ENCODE peak calls at places on chromosomes 6 and 20, in four cellular contexts. One of them, this sample, is unnamed.

GRCh38 chr6:107716688-107717089 is 107.4 kb downstream of the SCML4 start:
- DNase-seq in brain microvascular endothelial cell: peak; percentile 29
- DNase-seq in caudate nucleus: no peak
- DNase-seq in OCI-M1: peak; percentile 86
- DNase-seq in this sample: no peak

GRCh38 chr6:64580346-64580745 is 944.7 kb downstream of the PHF3 start:
- DNase-seq in caudate nucleus: no peak
- DNase-seq in brain microvascular endothelial cell: no peak
- DNase-seq in OCI-M1: no peak
- DNase-seq in this sample: no peak

GRCh38 chr6:139821669-139822223 is 447.3 kb upstream of the CITED2 start:
- DNase-seq in brain microvascular endothelial cell: no peak
- DNase-seq in caudate nucleus: no peak
- DNase-seq in OCI-M1: no peak
- DNase-seq in this sample: no peak

GRCh38 chr6:127561660-127562059 is 15.3 kb upstream of the C6orf58 start:
- DNase-seq in caudate nucleus: no peak
- DNase-seq in brain microvascular endothelial cell: no peak
- DNase-seq in OCI-M1: no peak
- DNase-seq in this sample: no peak

GRCh38 chr6:79984261-79984660 is 20.2 kb upstream of the TTK start:
- DNase-seq in OCI-M1: peak; percentile 71
- DNase-seq in brain microvascular endothelial cell: no peak
- DNase-seq in caudate nucleus: no peak
- DNase-seq in this sample: no peak

GRCh38 chr20:2451422-2451821 is 19.2 kb downstream of the SNRPB start:
- DNase-seq in brain microvascular endothelial cell: no peak
- DNase-seq in caudate nucleus: no peak
- DNase-seq in OCI-M1: no peak
- DNase-seq in this sample: no peak

GRCh38 chr20:58599966-58600365 is 51.1 kb upstream of the STX16 start:
- DNase-seq in caudate nucleus: no peak
- DNase-seq in brain microvascular endothelial cell: no peak
- DNase-seq in OCI-M1: no peak
- DNase-seq in this sample: no peak

GRCh38 chr6:109854541-109855308 is 123.4 kb upstream of the GPR6 start:
- DNase-seq in brain microvascular endothelial cell: no peak
- DNase-seq in OCI-M1: no peak
- DNase-seq in caudate nucleus: no peak
- DNase-seq in this sample: no peak

GRCh38 chr20:25543068-25543467 is 42.3 kb downstream of the NINL start:
- DNase-seq in caudate nucleus: no peak
- DNase-seq in brain microvascular endothelial cell: peak; percentile 47
- DNase-seq in OCI-M1: no peak
- DNase-seq in this sample: no peak

GRCh38 chr6:16723833-16724232 is 37.4 kb downstream of the ATXN1 start:
- DNase-seq in brain microvascular endothelial cell: peak; percentile 92
- DNase-seq in OCI-M1: no peak
- DNase-seq in caudate nucleus: no peak
- DNase-seq in this sample: no peak

GRCh38 chr20:32761831-32762753 is at the start of gene DNMT3B:
- DNase-seq in brain microvascular endothelial cell: peak; percentile 48
- DNase-seq in caudate nucleus: peak; percentile 63
- DNase-seq in OCI-M1: peak; percentile 89
- DNase-seq in this sample: peak; percentile 81

GRCh38 chr20:38212806-38213606 is 47.5 kb downstream of the KIAA1755 start:
- DNase-seq in caudate nucleus: no peak
- DNase-seq in OCI-M1: no peak
- DNase-seq in brain microvascular endothelial cell: no peak
- DNase-seq in this sample: no peak

GRCh38 chr6:165963750-165964149 is 203.9 kb downstream of the TBXT start:
- DNase-seq in OCI-M1: no peak
- DNase-seq in brain microvascular endothelial cell: no peak
- DNase-seq in caudate nucleus: no peak
- DNase-seq in this sample: no peak

GRCh38 chr6:55395836-55396235 is 68.6 kb downstream of the GFRAL start:
- DNase-seq in caudate nucleus: no peak
- DNase-seq in brain microvascular endothelial cell: no peak
- DNase-seq in OCI-M1: no peak
- DNase-seq in this sample: no peak

GRCh38 chr20:21182832-21183563 is 57.1 kb downstream of the KIZ start:
- DNase-seq in OCI-M1: no peak
- DNase-seq in caudate nucleus: no peak
- DNase-seq in brain microvascular endothelial cell: peak; percentile 64
- DNase-seq in this sample: no peak

GRCh38 chr6:148915889-148916288 is 169.1 kb downstream of the UST start:
- DNase-seq in OCI-M1: no peak
- DNase-seq in brain microvascular endothelial cell: no peak
- DNase-seq in caudate nucleus: no peak
- DNase-seq in this sample: no peak

GRCh38 chr6:37314803-37315515 is 38.8 kb upstream of the RNF8 start:
- DNase-seq in brain microvascular endothelial cell: peak; percentile 44
- DNase-seq in OCI-M1: peak; percentile 100
- DNase-seq in caudate nucleus: no peak
- DNase-seq in this sample: peak; percentile 68

GRCh38 chr6:19382676-19383075 is 454.5 kb upstream of the ID4 start:
- DNase-seq in OCI-M1: no peak
- DNase-seq in caudate nucleus: no peak
- DNase-seq in brain microvascular endothelial cell: no peak
- DNase-seq in this sample: no peak

GRCh38 chr6:99501762-99502161 is 13.5 kb downstream of the USP45 start:
- DNase-seq in caudate nucleus: no peak
- DNase-seq in brain microvascular endothelial cell: peak; percentile 34
- DNase-seq in OCI-M1: no peak
- DNase-seq in this sample: no peak

GRCh38 chr6:31717499-31718222 is 2.5 kb downstream of the LY6G6D start:
- DNase-seq in OCI-M1: no peak
- DNase-seq in caudate nucleus: no peak
- DNase-seq in brain microvascular endothelial cell: no peak
- DNase-seq in this sample: no peak

GRCh38 chr6:85008311-85009015 is 244.1 kb upstream of the TBX18 start:
- DNase-seq in OCI-M1: no peak
- DNase-seq in brain microvascular endothelial cell: peak; percentile 60
- DNase-seq in caudate nucleus: no peak
- DNase-seq in this sample: no peak

GRCh38 chr6:11188161-11188915 is 44.1 kb downstream of the NEDD9 start:
- DNase-seq in brain microvascular endothelial cell: no peak
- DNase-seq in OCI-M1: no peak
- DNase-seq in caudate nucleus: no peak
- DNase-seq in this sample: no peak

GRCh38 chr20:50815162-50815989 is 20.5 kb downstream of the BCAS4 start:
- DNase-seq in brain microvascular endothelial cell: peak; percentile 66
- DNase-seq in caudate nucleus: no peak
- DNase-seq in OCI-M1: no peak
- DNase-seq in this sample: no peak

GRCh38 chr6:56685994-56686393 is 43.3 kb upstream of the DST start:
- DNase-seq in brain microvascular endothelial cell: no peak
- DNase-seq in caudate nucleus: no peak
- DNase-seq in OCI-M1: no peak
- DNase-seq in this sample: no peak

GRCh38 chr20:61762208-61762710 is 303.4 kb downstream of the TAF4 start:
- DNase-seq in caudate nucleus: no peak
- DNase-seq in brain microvascular endothelial cell: no peak
- DNase-seq in OCI-M1: no peak
- DNase-seq in this sample: no peak

GRCh38 chr6:36827261-36828079 is 11.8 kb downstream of the CPNE5 start:
- DNase-seq in OCI-M1: peak; percentile 64
- DNase-seq in caudate nucleus: no peak
- DNase-seq in brain microvascular endothelial cell: peak; percentile 73
- DNase-seq in this sample: peak; percentile 90

GRCh38 chr6:118618676-118619377 is 32.6 kb downstream of the CEP85L start:
- DNase-seq in caudate nucleus: peak; percentile 15
- DNase-seq in OCI-M1: peak; percentile 72
- DNase-seq in brain microvascular endothelial cell: peak; percentile 40
- DNase-seq in this sample: peak; percentile 20

GRCh38 chr6:49736017-49736508 is 8.1 kb downstream of the CRISP3 start:
- DNase-seq in OCI-M1: peak; percentile 81
- DNase-seq in caudate nucleus: no peak
- DNase-seq in brain microvascular endothelial cell: no peak
- DNase-seq in this sample: no peak